ENCODE peak calls at places on chromosomes 7 and 10, in six cellular contexts. C is HCT116, R is IMR-90, A is upper lobe of right lung, T is psoas muscle, V is heart right ventricle. K is an unnamed sample. For H3K9me3, the result is how much of the 10 kb centered on the place peaks cover.

GRCh38 chr7:78141533-78142281 is 343.1 kb downstream of the PHTF2 start:
- DNase-seq in T (no peak), A (no peak), R (peak), V (no peak), C (no peak), K (no peak)

GRCh38 chr10:88004451-88004850 is 141.0 kb downstream of the PTEN start:
- DNase-seq in V (no peak), T (no peak), R (peak), A (no peak), C (no peak), K (no peak)

GRCh38 chr7:139427788-139428187 is 55.7 kb downstream of the KLRG2 start:
- DNase-seq in R (no peak), T (no peak), V (no peak), A (no peak), C (no peak), K (no peak)

GRCh38 chr10:109820620-109821405 is 102.5 kb downstream of the XPNPEP1 start:
- DNase-seq in A (no peak), V (no peak), C (no peak), R (no peak), T (no peak), K (no peak)

GRCh38 chr7:7790041-7790751 is 71.8 kb upstream of the RPA3 start:
- DNase-seq in R (no peak), C (no peak), A (no peak), V (no peak), T (no peak), K (no peak)

GRCh38 chr7:115099906-115100305 is 178.0 kb downstream of the MDFIC start:
- DNase-seq in A (no peak), V (no peak), C (no peak), R (peak), T (no peak), K (no peak)

GRCh38 chr10:61465807-61466425 is 12.7 kb upstream of the TMEM26 start:
- DNase-seq in R (peak), C (no peak), T (no peak), A (no peak), V (no peak), K (no peak)

GRCh38 chr7:138729444-138729843 is 28.3 kb upstream of the SVOPL start:
- DNase-seq in A (no peak), T (no peak), C (no peak), R (no peak), V (no peak), K (no peak)

GRCh38 chr10:31063839-31064238 is 32.2 kb upstream of the ZNF438 start:
- DNase-seq in V (no peak), T (no peak), C (no peak), R (no peak), A (no peak), K (no peak)

GRCh38 chr7:142795339-142795863 is 24.6 kb downstream of the PRSS2 start:
- DNase-seq in V (no peak), T (no peak), R (no peak), C (no peak), A (no peak), K (peak)

GRCh38 chr10:90133606-90134005 is 432.2 kb downstream of the KIF20B start:
- DNase-seq in T (no peak), R (no peak), V (no peak), C (no peak), A (no peak), K (no peak)
- H3K9me3 ChIP-seq in T (under half), R (under half), V (half or more), C (under half), A (under half), K (under half)

GRCh38 chr7:28570970-28571288 is 158.6 kb downstream of the CREB5 start:
- DNase-seq in R (peak), A (no peak), T (no peak), C (no peak), V (no peak), K (no peak)
- H3K27ac ChIP-seq in R (no peak), A (no peak), T (no peak), C (no peak), V (no peak), K (no peak)

DNA sequence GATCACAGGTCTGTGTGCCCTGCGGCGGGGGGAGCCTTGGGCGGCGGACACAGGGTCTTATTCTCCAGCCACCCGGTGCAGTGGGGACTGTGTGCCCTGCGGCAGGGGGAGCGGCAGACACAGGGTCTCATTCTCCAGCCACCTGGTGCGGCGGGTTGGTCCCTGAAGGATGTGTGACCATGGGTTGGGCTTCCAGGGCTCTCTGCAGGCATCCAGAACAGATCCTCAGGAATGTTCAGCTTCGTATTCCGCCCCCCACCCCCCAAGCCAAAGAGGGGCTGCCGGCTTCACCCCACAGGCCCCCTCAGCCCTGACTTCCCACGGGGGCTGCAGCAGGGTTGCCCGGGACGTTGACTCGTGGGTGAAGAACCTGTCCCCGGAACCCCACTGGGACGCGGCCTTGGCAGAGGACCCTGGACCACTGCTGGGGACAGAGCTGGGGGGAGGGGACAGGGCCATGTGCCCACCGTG is 154.5 kb upstream of the PPP2R2D start:
- DNase-seq in A (no peak), V (no peak), C (no peak), R (no peak), T (peak), K (no peak)
- H3K9me3 ChIP-seq in A (under half), V (under half), C (under half), R (half or more), T (under half), K (under half)

GRCh38 chr10:91925022-91925320 is 1.4 kb downstream of the BTAF1 start:
- DNase-seq in A (no peak), V (no peak), C (no peak), T (no peak), R (no peak), K (no peak)
- H3K27ac ChIP-seq in A (no peak), V (no peak), C (no peak), T (peak), R (no peak), K (no peak)

GRCh38 chr10:108166401-108166800 is 1001.9 kb upstream of the SORCS1 start:
- DNase-seq in T (no peak), A (no peak), R (no peak), V (no peak), C (no peak), K (no peak)
- H3K9me3 ChIP-seq in T (under half), A (under half), R (under half), V (under half), C (under half), K (under half)

DNA sequence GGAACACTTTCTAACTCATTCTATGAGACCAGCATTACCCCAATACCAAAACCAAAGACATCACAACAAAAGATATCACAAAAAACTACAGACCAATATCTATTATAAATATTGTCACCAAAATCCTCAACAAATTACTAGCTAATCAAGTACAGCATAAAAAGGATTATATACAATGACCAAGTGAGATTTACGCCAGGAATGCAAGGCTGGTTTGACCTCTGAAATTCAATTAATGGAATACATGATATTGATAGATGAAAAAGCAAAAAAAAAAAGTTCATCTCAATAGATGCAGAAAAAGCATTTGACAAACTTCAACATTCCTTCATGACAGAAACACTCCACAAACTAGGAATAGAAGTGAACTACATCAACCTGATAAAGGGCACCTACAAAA is 175.3 kb downstream of the LCOR start:
- DNase-seq in C (no peak), R (no peak), A (no peak), V (no peak), T (no peak), K (no peak)
- H3K27ac ChIP-seq in C (no peak), R (no peak), A (no peak), V (no peak), T (no peak), K (no peak)

DNA sequence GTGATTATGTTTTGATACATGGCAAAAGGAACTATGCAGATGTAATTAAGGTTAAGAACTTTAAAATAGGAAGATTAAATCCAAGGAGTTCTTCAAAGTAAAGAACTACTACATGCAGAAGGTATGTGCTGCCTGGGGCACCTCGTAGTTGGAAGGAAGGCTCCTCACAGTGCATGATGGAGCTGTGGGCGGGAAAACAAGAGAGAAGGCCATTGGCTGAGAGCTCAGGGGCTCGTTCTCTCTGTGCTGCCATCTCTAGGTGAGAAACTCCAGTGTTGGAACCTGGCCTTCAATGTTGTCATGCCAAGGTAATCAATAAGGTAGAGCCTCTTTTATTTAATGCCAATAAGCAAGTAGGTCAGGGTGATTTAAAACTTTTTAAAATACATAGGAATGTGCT is 391.4 kb upstream of the ETV1 start:
- DNase-seq in V (no peak), R (no peak), T (no peak), A (no peak), C (no peak), K (no peak)
- H3K9me3 ChIP-seq in V (under half), R (under half), T (under half), A (under half), C (under half), K (under half)

DNA sequence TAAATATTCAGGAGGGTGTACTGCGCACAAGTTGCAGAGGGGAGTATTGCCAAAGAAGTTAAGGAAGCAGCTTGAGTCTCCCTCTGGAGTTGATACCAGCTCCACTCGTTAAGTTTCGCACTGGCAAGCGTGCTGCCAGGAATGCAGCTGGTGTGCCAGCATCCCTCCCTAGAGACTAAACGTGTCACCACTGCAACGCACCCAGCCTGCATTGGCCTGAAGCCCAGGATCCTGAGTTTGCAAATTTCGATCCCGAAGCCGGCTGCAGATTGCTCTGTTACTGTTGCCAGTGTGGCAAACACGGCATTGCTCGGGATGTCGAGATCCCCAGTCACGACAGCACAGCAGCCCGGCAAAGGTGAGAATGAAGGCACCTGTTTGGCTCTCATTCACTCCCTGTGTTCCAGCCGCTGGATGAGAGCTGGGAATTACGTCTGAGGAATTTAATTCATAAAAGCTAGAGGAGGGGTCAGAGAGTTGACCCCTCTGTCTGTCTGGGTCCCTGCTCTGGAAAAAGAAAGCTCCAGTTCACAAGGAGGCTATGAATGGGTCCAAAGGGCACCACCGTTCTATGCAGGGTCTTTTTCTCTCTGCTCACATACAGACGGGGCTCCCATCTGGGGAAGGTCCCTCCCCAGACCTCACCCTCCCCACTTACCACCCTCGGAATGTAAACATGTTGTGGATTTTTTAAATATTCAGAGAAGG is 61.0 kb downstream of the NRP1 start:
- DNase-seq in V (peak), T (peak), A (peak), C (no peak), R (peak), K (no peak)
- H3K27ac ChIP-seq in V (peak), T (peak), A (peak), C (no peak), R (peak), K (no peak)

GRCh38 chr7:30646154-30646553 is 36.1 kb downstream of the CRHR2 start:
- DNase-seq in A (no peak), C (no peak), R (no peak), V (no peak), T (no peak), K (no peak)
- H3K9me3 ChIP-seq in A (under half), C (under half), R (under half), V (under half), T (under half), K (under half)